ENCODE peak calls at places on chromosomes 6 and 20, in six cellular contexts. M, E, Z, F, A and T are unnamed samples.

GRCh38 chr6:167824591-167825041 is 2.1 kb upstream of the AFDN start:
- DNase-seq in Z (peak), M (no peak), E (no peak), A (no peak), F (no peak), T (no peak)

GRCh38 chr6:129140571-129140970 is 257.6 kb downstream of the LAMA2 start:
- DNase-seq in E (no peak), Z (no peak), M (no peak), A (no peak), F (no peak), T (no peak)

GRCh38 chr6:1527098-1527497 is 82.6 kb upstream of the FOXC1 start:
- DNase-seq in F (no peak), A (no peak), E (no peak), Z (no peak), M (no peak), T (no peak)

GRCh38 chr20:58556961-58557360 is 41.8 kb upstream of the APCDD1L start:
- DNase-seq in Z (no peak), M (no peak), E (no peak), A (no peak), F (no peak), T (no peak)

GRCh38 chr20:60715172-60715571 is 536.9 kb upstream of the CDH4 start:
- DNase-seq in M (no peak), Z (peak), F (no peak), A (no peak), E (peak), T (no peak)

GRCh38 chr6:106257195-106257594 is 68.4 kb downstream of the ATG5 start:
- DNase-seq in A (no peak), E (no peak), F (no peak), Z (no peak), M (no peak), T (no peak)

GRCh38 chr6:151313060-151313459 is 73.3 kb downstream of the AKAP12 start:
- DNase-seq in E (no peak), M (no peak), A (no peak), F (peak), Z (no peak), T (peak)

GRCh38 chr6:155381856-155382690 is 67.8 kb upstream of the TFB1M start:
- DNase-seq in E (no peak), F (no peak), A (no peak), M (no peak), Z (no peak), T (no peak)

GRCh38 chr6:34459899-34460593 is 5.8 kb upstream of the PACSIN1 start:
- DNase-seq in Z (peak), M (peak), F (peak), A (peak), E (peak), T (peak)

GRCh38 chr6:30447237-30447636 is 42.1 kb upstream of the HLA-E start:
- DNase-seq in E (no peak), M (peak), Z (no peak), A (no peak), F (peak), T (peak)

GRCh38 chr6:138592698-138593097 is 93.4 kb upstream of the NHSL1 start:
- DNase-seq in M (no peak), Z (no peak), E (no peak), A (peak), F (no peak), T (no peak)

GRCh38 chr6:41247288-41247865 is 19.2 kb downstream of the TREML4 start:
- DNase-seq in A (no peak), M (no peak), Z (no peak), F (no peak), E (no peak), T (no peak)

GRCh38 chr6:1044040-1044836 is 267.7 kb upstream of the FOXQ1 start:
- DNase-seq in M (no peak), F (peak), A (no peak), E (no peak), Z (no peak), T (no peak)

GRCh38 chr6:134039116-134039515 is 13.3 kb downstream of the SLC2A12 start:
- DNase-seq in M (no peak), Z (no peak), F (no peak), A (no peak), E (no peak), T (no peak)

GRCh38 chr6:107866606-107867301 is 42.6 kb upstream of the SCML4 start:
- DNase-seq in Z (no peak), M (peak), E (peak), A (no peak), F (peak), T (peak)

GRCh38 chr20:58175836-58176235 is 52.6 kb downstream of the ANKRD60 start:
- DNase-seq in Z (no peak), M (no peak), F (no peak), E (no peak), A (no peak), T (no peak)

GRCh38 chr6:52426667-52427066 is 6.5 kb downstream of the EFHC1 start:
- DNase-seq in F (peak), E (no peak), Z (no peak), M (no peak), A (no peak), T (no peak)

GRCh38 chr6:45835725-45836437 is 179.8 kb downstream of the CLIC5 start:
- DNase-seq in M (no peak), A (no peak), F (no peak), Z (no peak), E (no peak), T (no peak)

GRCh38 chr6:155738602-155739001 is 283.0 kb upstream of the NOX3 start:
- DNase-seq in F (no peak), E (no peak), Z (no peak), A (no peak), M (no peak), T (no peak)

GRCh38 chr6:44297063-44298038 is 15.8 kb downstream of the AARS2 start:
- DNase-seq in M (no peak), F (no peak), E (peak), Z (peak), A (no peak), T (peak)

GRCh38 chr6:100968934-100969333 is 87.8 kb upstream of the ASCC3 start:
- DNase-seq in M (no peak), E (no peak), A (no peak), F (peak), Z (no peak), T (no peak)

GRCh38 chr6:44076366-44077200 is 50.7 kb downstream of the MRPL14 start:
- DNase-seq in F (no peak), E (peak), Z (peak), M (no peak), A (no peak), T (no peak)

GRCh38 chr6:42441059-42441471 is 10.7 kb downstream of the TRERF1 start:
- DNase-seq in M (no peak), A (no peak), Z (no peak), E (no peak), F (no peak), T (no peak)

GRCh38 chr20:23246682-23247664 is 103.6 kb upstream of the NXT1 start:
- DNase-seq in M (no peak), A (peak), E (no peak), Z (no peak), F (no peak), T (no peak)

GRCh38 chr20:62880147-62880934 is 18.7 kb upstream of the TCFL5 start:
- DNase-seq in M (no peak), A (no peak), E (no peak), F (no peak), Z (no peak), T (no peak)

GRCh38 chr6:44668391-44668930 is 281.0 kb downstream of the CDC5L start:
- DNase-seq in Z (no peak), A (no peak), M (no peak), F (no peak), E (no peak), T (no peak)

GRCh38 chr6:100105919-100106318 is 111.9 kb upstream of the MCHR2 start:
- DNase-seq in Z (no peak), E (no peak), F (no peak), A (no peak), M (no peak), T (no peak)

GRCh38 chr6:112279044-112279916 is 24.9 kb upstream of the LAMA4 start:
- DNase-seq in M (no peak), E (no peak), Z (no peak), A (no peak), F (no peak), T (peak)

GRCh38 chr20:37556538-37556937 is 28.9 kb upstream of the BLCAP start:
- DNase-seq in Z (no peak), M (no peak), E (no peak), A (no peak), F (no peak), T (no peak)

GRCh38 chr6:45163952-45164766 is 164.0 kb upstream of the RUNX2 start:
- DNase-seq in A (peak), M (peak), F (no peak), Z (no peak), E (no peak), T (no peak)

GRCh38 chr6:33570806-33571636 is 9.1 kb downstream of the BAK1 start:
- DNase-seq in A (peak), E (peak), F (peak), M (peak), Z (peak), T (peak)

GRCh38 chr20:19947611-19948264 is 69.4 kb upstream of the NAA20 start:
- DNase-seq in Z (peak), E (no peak), M (no peak), A (peak), F (no peak), T (no peak)

GRCh38 chr6:170047813-170048212 is 243.1 kb downstream of the DLL1 start:
- DNase-seq in F (no peak), E (no peak), Z (no peak), M (no peak), A (no peak), T (no peak)

GRCh38 chr6:34005845-34006644 is 139.8 kb downstream of the GRM4 start:
- DNase-seq in A (no peak), E (no peak), M (no peak), F (no peak), Z (no peak), T (no peak)

GRCh38 chr6:24547243-24547642 is 52.5 kb downstream of the ALDH5A1 start:
- DNase-seq in A (no peak), F (peak), E (no peak), Z (no peak), M (no peak), T (no peak)

GRCh38 chr20:63587256-63587655 is 13.2 kb upstream of the HELZ2 start:
- DNase-seq in E (no peak), A (no peak), F (no peak), Z (no peak), M (no peak), T (no peak)

GRCh38 chr6:28742668-28743270 is 181.0 kb downstream of the TRIM27 start:
- DNase-seq in Z (peak), M (peak), E (no peak), A (no peak), F (peak), T (peak)

GRCh38 chr6:15283986-15284361 is 38.1 kb downstream of the JARID2 start:
- DNase-seq in M (no peak), E (no peak), A (no peak), Z (no peak), F (no peak), T (no peak)

GRCh38 chr20:5036828-5037227 is 35.5 kb upstream of the SLC23A2 start:
- DNase-seq in M (no peak), E (no peak), F (no peak), A (no peak), Z (no peak), T (no peak)

GRCh38 chr20:5039255-5039657 is 37.9 kb upstream of the SLC23A2 start:
- DNase-seq in F (no peak), E (no peak), M (no peak), A (peak), Z (no peak), T (no peak)

GRCh38 chr20:5031206-5031557 is 29.9 kb upstream of the SLC23A2 start:
- DNase-seq in E (peak), F (no peak), A (no peak), M (no peak), Z (no peak), T (no peak)

GRCh38 chr20:5030348-5031205 is 29.3 kb upstream of the SLC23A2 start:
- DNase-seq in Z (no peak), F (no peak), A (no peak), E (no peak), M (no peak), T (no peak)

DNA sequence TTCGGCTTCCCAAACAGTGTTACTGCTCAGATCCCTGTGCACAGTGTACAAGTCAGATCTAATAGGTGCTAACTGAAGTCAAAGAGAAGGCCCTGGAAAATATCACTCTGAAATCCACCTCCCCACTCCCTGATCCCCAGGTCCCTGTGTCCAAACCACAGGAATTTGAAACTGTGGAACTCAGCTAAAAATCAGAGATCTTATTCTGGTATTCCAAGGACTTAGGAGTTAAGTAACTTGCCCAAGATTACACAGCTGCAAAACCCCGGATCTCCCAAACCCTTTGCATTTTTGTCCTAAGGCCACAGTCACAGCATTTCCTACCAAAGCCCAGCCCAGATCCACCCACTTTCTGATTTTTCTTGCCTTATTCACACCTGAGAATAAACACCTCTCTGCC is 32.3 kb upstream of the SLC23A2 start:
- DNase-seq in E (no peak), M (no peak), F (peak), A (no peak), Z (no peak), T (no peak)
- TF ChIP-seq MAX in E (no peak), M (no peak), F (no peak), A (no peak), Z (no peak), T (no peak)

GRCh38 chr20:49270736-49271135 is 7.1 kb downstream of the ZNFX1 start:
- DNase-seq in M (no peak), Z (no peak), E (no peak), F (no peak), A (no peak), T (no peak)
- TF ChIP-seq POLR2AphosphoS5 in M (no peak), Z (no peak), E (no peak), F (no peak), A (no peak), T (no peak)

GRCh38 chr20:44231713-44232468 is 15.2 kb upstream of the GDAP1L1 start:
- DNase-seq in F (peak), A (no peak), M (no peak), Z (no peak), E (no peak), T (no peak)
- TF ChIP-seq MAX in F (no peak), A (no peak), M (no peak), Z (no peak), E (no peak), T (no peak)

DNA sequence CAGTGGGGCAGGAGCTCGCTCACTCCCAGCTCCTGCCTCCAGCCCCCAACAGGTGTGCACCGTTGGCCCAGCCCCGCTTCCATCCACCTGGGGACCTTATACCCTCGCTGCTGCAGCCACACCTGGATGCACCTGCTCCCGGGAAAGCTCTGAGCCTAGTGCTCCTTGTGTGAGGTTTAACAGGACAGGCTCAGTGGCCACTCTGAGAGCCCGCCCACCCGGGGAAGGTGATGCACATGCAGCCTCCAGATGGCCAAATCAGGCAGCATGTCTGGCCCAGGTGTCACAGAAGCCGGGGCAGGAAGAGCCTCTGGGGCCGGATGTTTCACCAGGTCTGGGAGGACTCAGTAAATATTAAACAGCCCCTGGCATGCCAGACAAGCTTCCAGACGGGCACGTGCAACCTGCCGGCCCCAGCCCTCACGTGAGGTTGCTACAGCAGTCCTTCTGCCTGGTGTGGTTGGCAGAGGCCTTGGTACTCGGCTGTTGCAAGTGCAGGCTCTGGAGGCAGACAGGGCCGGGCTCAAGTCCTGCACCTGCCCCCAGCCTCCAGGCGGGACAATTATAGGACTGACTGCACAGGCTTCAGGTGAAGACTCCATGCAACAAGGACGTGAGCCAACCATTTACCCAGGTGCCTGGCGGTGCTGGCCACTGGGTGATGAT is 66.9 kb downstream of the RIPOR3 start:
- DNase-seq in M (no peak), A (no peak), F (peak), Z (no peak), E (peak), T (no peak)
- TF ChIP-seq POLR2AphosphoS5 in M (no peak), A (no peak), F (no peak), Z (no peak), E (no peak), T (no peak)